ENCODE peak calls at places on chromosomes 3 and 15, in four cellular contexts. M is suprapubic skin, W is H1, F is A549. U is an unnamed sample. For H3K4me1, the result is how much of the 10 kb centered on the place peaks cover.

GRCh38 chr15:69855172-69855562 is 242.6 kb downstream of the TLE3 start:
- DNase-seq in W (no peak), M (no peak), F (no peak), U (no peak)

GRCh38 chr3:19432679-19433078 is 284.4 kb downstream of the KCNH8 start:
- DNase-seq in F (no peak), M (no peak), W (no peak), U (no peak)

GRCh38 chr3:182414586-182414985 is 378.7 kb upstream of the ATP11B start:
- DNase-seq in W (no peak), F (no peak), M (no peak), U (no peak)

GRCh38 chr3:160226026-160226739 is 961 bp downstream of the C3orf80 start:
- DNase-seq in M (no peak), W (peak), F (peak), U (no peak)

GRCh38 chr3:110027446-110027845 is 690.1 kb upstream of the DPPA4 start:
- DNase-seq in F (no peak), M (no peak), W (no peak), U (no peak)

GRCh38 chr3:133211449-133211848 is 173.3 kb downstream of the TMEM108 start:
- DNase-seq in F (no peak), W (no peak), M (no peak), U (no peak)

GRCh38 chr3:182738583-182739514 is 54.5 kb upstream of the ATP11B start:
- DNase-seq in M (no peak), F (no peak), W (no peak), U (no peak)

GRCh38 chr3:121698914-121699313 is 38.2 kb upstream of the HCLS1 start:
- DNase-seq in F (no peak), W (no peak), M (no peak), U (no peak)

GRCh38 chr15:64464271-64465005 is 4.1 kb downstream of the ZNF609 start:
- DNase-seq in F (no peak), W (no peak), M (no peak), U (no peak)

GRCh38 chr3:140128217-140129137 is 193.5 kb downstream of the CLSTN2 start:
- DNase-seq in W (peak), M (no peak), F (peak), U (no peak)

GRCh38 chr3:79490165-79491028 is 277.4 kb downstream of the ROBO1 start:
- DNase-seq in W (no peak), F (no peak), M (no peak), U (peak)

GRCh38 chr15:98856540-98856907 is 151.1 kb downstream of the PGPEP1L start:
- DNase-seq in W (no peak), F (peak), M (no peak), U (no peak)

GRCh38 chr3:183812746-183813445 is 12.5 kb downstream of the MAP6D1 start:
- DNase-seq in F (no peak), M (no peak), W (no peak), U (no peak)

GRCh38 chr3:178308696-178309278 is 227.4 kb upstream of the KCNMB2 start:
- DNase-seq in W (no peak), M (no peak), F (no peak), U (no peak)

GRCh38 chr3:40768536-40768935 is 243.8 kb downstream of the ZNF621 start:
- DNase-seq in W (no peak), F (peak), M (no peak), U (no peak)

GRCh38 chr3:17800232-17800631 is 57.8 kb upstream of the TBC1D5 start:
- DNase-seq in M (no peak), F (no peak), W (no peak), U (no peak)

GRCh38 chr15:28930476-28931291 is 44.9 kb downstream of the APBA2 start:
- DNase-seq in M (no peak), F (no peak), W (no peak), U (no peak)

GRCh38 chr3:30347679-30348216 is 258.7 kb upstream of the TGFBR2 start:
- DNase-seq in W (no peak), M (no peak), F (no peak), U (no peak)

GRCh38 chr3:117868766-117869165 is 1159.2 kb downstream of the TUSC7 start:
- DNase-seq in W (no peak), M (no peak), F (no peak), U (no peak)

GRCh38 chr3:134485075-134485536 is 679 bp downstream of the ANAPC13 start:
- DNase-seq in W (no peak), F (peak), M (no peak), U (no peak)

GRCh38 chr15:61057376-61057775 is 171.7 kb downstream of the RORA start:
- DNase-seq in M (no peak), W (no peak), F (no peak), U (no peak)

GRCh38 chr3:62615258-62615840 is 242.0 kb upstream of the FEZF2 start:
- DNase-seq in W (no peak), F (no peak), M (no peak), U (no peak)

DNA sequence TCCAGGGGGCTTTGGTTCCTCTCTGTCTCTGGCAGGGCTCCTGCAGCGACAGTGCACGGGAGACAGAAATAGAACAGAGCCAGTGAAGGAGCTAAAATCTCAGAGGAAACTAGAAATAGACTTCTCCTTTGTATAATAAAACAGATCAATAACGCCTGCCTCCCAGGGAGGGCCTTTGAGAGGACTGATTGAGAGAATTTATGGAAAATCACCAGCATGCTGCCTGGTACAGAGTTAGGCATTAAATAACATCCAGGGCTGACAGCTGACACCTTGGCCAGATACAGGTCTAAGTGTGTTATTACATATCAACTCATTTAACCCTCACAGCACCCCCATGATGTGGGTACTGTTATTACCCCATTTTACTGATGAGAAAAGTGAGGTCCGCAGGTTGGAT is 34.3 kb downstream of the MGLL start:
- DNase-seq in M (no peak), W (no peak), F (no peak), U (no peak)
- H3K4me1 ChIP-seq in M (half or more), W (under half), F (half or more), U (under half)

GRCh38 chr3:9175421-9175820 is 74.0 kb downstream of the SRGAP3 start:
- DNase-seq in W (no peak), M (no peak), F (peak), U (no peak)
- TF ChIP-seq EP300 in W (no peak), M (no peak), F (no peak), U (no peak)

GRCh38 chr3:186022931-186023330 is 85.1 kb upstream of the TRA2B start:
- DNase-seq in F (no peak), W (no peak), M (no peak), U (no peak)

GRCh38 chr3:186024210-186024609 is 84.7 kb downstream of the ETV5 start:
- DNase-seq in M (no peak), F (no peak), W (no peak), U (peak)

GRCh38 chr3:186021673-186022362 is 84.0 kb upstream of the TRA2B start:
- DNase-seq in M (peak), F (peak), W (no peak), U (no peak)

DNA sequence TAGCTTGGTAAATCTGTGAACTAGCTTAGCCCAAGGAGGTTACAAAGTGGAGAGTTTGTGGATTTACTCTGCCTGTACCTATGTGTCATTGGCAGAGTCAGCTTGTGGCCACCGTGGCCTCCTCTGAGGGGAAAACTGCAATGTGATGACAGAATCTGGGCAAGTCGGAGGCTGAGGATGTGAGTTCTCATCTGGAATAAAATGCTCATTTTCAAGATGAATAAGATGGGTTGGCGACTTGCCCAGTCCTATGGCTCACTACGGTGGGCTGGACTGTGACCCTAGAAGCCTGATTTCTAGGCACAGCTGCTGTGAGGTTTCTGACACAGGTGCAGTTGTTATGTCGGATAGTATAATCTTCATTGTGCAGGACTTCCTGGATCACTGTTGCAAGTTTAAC is 83.7 kb downstream of the ETV5 start:
- DNase-seq in F (no peak), M (no peak), W (no peak), U (no peak)
- H3K27ac ChIP-seq in F (no peak), M (no peak), W (no peak), U (no peak)

DNA sequence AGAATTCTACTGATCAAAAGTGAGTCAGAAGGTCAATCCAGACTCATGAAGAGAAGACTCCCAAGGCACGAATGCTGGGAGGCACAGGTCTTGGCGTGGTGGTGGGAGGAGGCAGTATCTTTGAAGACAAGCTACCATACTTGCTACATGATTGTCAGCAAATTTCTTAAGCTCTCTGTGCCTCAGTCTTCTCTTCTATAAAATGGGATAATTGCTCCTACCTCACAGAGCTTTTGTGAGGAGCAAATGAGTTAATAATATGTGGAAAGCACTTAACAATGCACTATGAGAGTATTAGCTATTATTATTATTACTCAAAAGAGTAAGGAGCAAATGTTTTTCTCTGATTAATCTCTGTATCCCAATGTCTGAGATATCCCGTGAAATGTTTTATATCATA is 36.2 kb downstream of the EHD4 start:
- DNase-seq in M (peak), W (no peak), F (no peak), U (no peak)
- H3K4me1 ChIP-seq in M (half or more), W (under half), F (half or more), U (under half)

GRCh38 chr3:45134758-45135521 is 11.2 kb downstream of the CDCP1 start:
- DNase-seq in W (no peak), F (no peak), M (no peak), U (no peak)
- TF ChIP-seq EP300 in W (no peak), F (no peak), M (no peak), U (no peak)

GRCh38 chr3:42314411-42314810 is 48.4 kb upstream of the CCK start:
- DNase-seq in F (peak), W (no peak), M (no peak), U (no peak)
- H3K27ac ChIP-seq in F (no peak), W (no peak), M (no peak), U (no peak)

GRCh38 chr3:114496466-114496865 is 202.6 kb downstream of the TIGIT start:
- DNase-seq in M (no peak), W (no peak), F (no peak), U (no peak)

GRCh38 chr3:114498779-114499370 is 205.0 kb downstream of the TIGIT start:
- DNase-seq in W (no peak), M (no peak), F (peak), U (no peak)

GRCh38 chr3:114502204-114502603 is 208.4 kb downstream of the TIGIT start:
- DNase-seq in W (no peak), M (no peak), F (no peak), U (no peak)

GRCh38 chr3:114496874-114497273 is 203.0 kb downstream of the TIGIT start:
- DNase-seq in F (peak), W (no peak), M (no peak), U (no peak)

GRCh38 chr3:114499986-114500385 is 206.2 kb downstream of the TIGIT start:
- DNase-seq in M (no peak), W (no peak), F (no peak), U (no peak)
- H3K4me1 ChIP-seq in M (under half), W (under half), F (half or more), U (under half)

DNA sequence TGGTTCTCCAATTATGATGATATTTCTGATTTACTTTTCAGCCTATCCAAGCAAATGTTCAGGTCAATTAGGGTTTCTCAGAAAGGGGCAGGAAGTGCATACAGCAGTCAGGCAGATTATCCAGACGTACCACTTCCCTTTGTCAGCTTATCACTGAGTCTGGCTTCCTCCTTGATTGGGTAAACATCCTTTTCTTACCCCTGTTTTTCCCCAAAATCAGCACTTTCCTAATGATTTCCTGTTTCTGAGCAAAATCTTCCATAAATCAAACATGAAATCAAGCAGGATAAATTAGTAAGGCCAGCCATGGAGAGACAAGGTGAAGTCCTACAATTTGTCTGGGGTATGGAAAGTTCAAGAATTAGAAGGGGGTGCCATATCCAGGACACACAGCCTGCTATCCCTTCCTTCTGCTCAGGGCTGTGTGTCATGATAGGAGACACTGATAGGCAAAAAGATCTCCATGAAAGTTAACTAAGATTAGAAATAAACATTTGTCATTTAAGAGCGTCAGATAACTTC is 29.0 kb downstream of the ADIPOQ start:
- DNase-seq in W (no peak), F (no peak), M (no peak), U (no peak)
- TF ChIP-seq EP300 in W (no peak), F (no peak), M (no peak), U (no peak)

GRCh38 chr15:89874926-89875564 is 18.7 kb downstream of the AP3S2 start:
- DNase-seq in F (peak), W (peak), M (peak), U (peak)

GRCh38 chr15:89878323-89878722 is 15.5 kb downstream of the AP3S2 start:
- DNase-seq in M (no peak), W (no peak), F (no peak), U (no peak)

GRCh38 chr15:89880727-89881126 is 13.1 kb downstream of the AP3S2 start:
- DNase-seq in W (no peak), M (no peak), F (no peak), U (no peak)

GRCh38 chr15:89870688-89871288 is 23.0 kb downstream of the AP3S2 start:
- DNase-seq in F (no peak), M (no peak), W (no peak), U (no peak)

DNA sequence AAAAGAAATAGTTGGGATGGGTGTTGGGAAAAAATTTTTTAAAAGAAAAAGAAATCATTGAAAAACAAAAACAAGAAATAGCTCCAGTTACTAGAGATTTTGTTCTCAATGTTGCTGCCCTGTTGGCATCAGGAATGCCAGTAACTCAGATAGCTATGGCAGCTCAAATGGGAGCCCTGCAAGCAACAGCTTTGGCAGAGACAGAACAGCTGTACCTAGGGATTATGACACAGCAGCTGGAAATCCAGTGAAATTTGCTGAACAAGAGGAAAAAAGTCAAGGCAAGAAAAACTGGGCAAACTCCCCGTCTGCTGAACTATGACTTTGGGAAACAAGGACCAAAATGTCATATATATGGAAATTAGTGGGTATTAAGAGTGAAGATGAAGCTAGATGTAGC is 17.1 kb downstream of the AP3S2 start:
- DNase-seq in F (no peak), W (no peak), M (no peak), U (no peak)
- H3K27ac ChIP-seq in F (no peak), W (no peak), M (no peak), U (no peak)